ENCODE peak calls at places on chromosomes 13 and 19, in eight cellular contexts. One of them, this sample, is unnamed. For H3K27me3, the result is how much of the 10 kb centered on the place peaks cover.

GRCh38 chr13:76663941-76664340 is 222.3 kb downstream of the KCTD12 start:
- DNase-seq in lung: no peak
- DNase-seq in ovary: no peak
- DNase-seq in fibroblast of lung: peak
- DNase-seq in GM23338: no peak
- DNase-seq in uterus: no peak
- DNase-seq in astrocyte: no peak
- DNase-seq in AG04450: no peak
- DNase-seq in this sample: no peak

GRCh38 chr19:54041969-54042606 is 21.6 kb downstream of the VSTM1 start:
- DNase-seq in ovary: no peak
- DNase-seq in uterus: no peak
- DNase-seq in GM23338: peak
- DNase-seq in lung: no peak
- DNase-seq in fibroblast of lung: no peak
- DNase-seq in astrocyte: no peak
- DNase-seq in AG04450: no peak
- DNase-seq in this sample: no peak

GRCh38 chr19:39154626-39155100 is 29.1 kb downstream of the PAK4 start:
- DNase-seq in GM23338: peak
- DNase-seq in fibroblast of lung: no peak
- DNase-seq in lung: peak
- DNase-seq in astrocyte: no peak
- DNase-seq in ovary: no peak
- DNase-seq in AG04450: no peak
- DNase-seq in uterus: no peak
- DNase-seq in this sample: no peak

GRCh38 chr13:48112896-48113525 is 18.1 kb upstream of the MED4 start:
- DNase-seq in astrocyte: no peak
- DNase-seq in AG04450: no peak
- DNase-seq in GM23338: no peak
- DNase-seq in lung: no peak
- DNase-seq in ovary: no peak
- DNase-seq in uterus: no peak
- DNase-seq in fibroblast of lung: no peak
- DNase-seq in this sample: no peak

GRCh38 chr13:73702419-73703071 is 431.7 kb downstream of the KLF12 start:
- DNase-seq in fibroblast of lung: no peak
- DNase-seq in uterus: no peak
- DNase-seq in lung: no peak
- DNase-seq in GM23338: peak
- DNase-seq in astrocyte: no peak
- DNase-seq in AG04450: no peak
- DNase-seq in ovary: no peak
- DNase-seq in this sample: no peak

GRCh38 chr19:2356036-2356646 is 3.9 kb upstream of the TMPRSS9 start:
- DNase-seq in uterus: no peak
- DNase-seq in AG04450: no peak
- DNase-seq in ovary: no peak
- DNase-seq in lung: no peak
- DNase-seq in astrocyte: no peak
- DNase-seq in GM23338: no peak
- DNase-seq in fibroblast of lung: no peak
- DNase-seq in this sample: no peak

GRCh38 chr13:94079876-94080275 is 399.6 kb downstream of the DCT start:
- DNase-seq in AG04450: no peak
- DNase-seq in uterus: no peak
- DNase-seq in ovary: no peak
- DNase-seq in GM23338: no peak
- DNase-seq in astrocyte: peak
- DNase-seq in fibroblast of lung: peak
- DNase-seq in lung: no peak
- DNase-seq in this sample: no peak

GRCh38 chr19:6803036-6803404 is 30.5 kb downstream of the VAV1 start:
- DNase-seq in ovary: no peak
- DNase-seq in astrocyte: no peak
- DNase-seq in uterus: no peak
- DNase-seq in fibroblast of lung: no peak
- DNase-seq in GM23338: peak
- DNase-seq in lung: no peak
- DNase-seq in AG04450: no peak
- DNase-seq in this sample: no peak

GRCh38 chr13:47005761-47006414 is 109.0 kb upstream of the HTR2A start:
- DNase-seq in fibroblast of lung: no peak
- DNase-seq in astrocyte: no peak
- DNase-seq in AG04450: no peak
- DNase-seq in GM23338: no peak
- DNase-seq in lung: no peak
- DNase-seq in ovary: no peak
- DNase-seq in uterus: no peak
- DNase-seq in this sample: no peak
- H3K27me3 ChIP-seq in fibroblast of lung: under half
- H3K27me3 ChIP-seq in astrocyte: under half
- H3K27me3 ChIP-seq in AG04450: under half
- H3K27me3 ChIP-seq in GM23338: under half
- H3K27me3 ChIP-seq in lung: under half
- H3K27me3 ChIP-seq in ovary: under half
- H3K27me3 ChIP-seq in uterus: under half
- H3K27me3 ChIP-seq in this sample: under half

GRCh38 chr19:56174086-56174485 is 1.7 kb upstream of the GALP start:
- DNase-seq in ovary: no peak
- DNase-seq in astrocyte: no peak
- DNase-seq in AG04450: no peak
- DNase-seq in GM23338: no peak
- DNase-seq in fibroblast of lung: no peak
- DNase-seq in uterus: no peak
- DNase-seq in lung: no peak
- DNase-seq in this sample: no peak
- H3K27ac ChIP-seq in ovary: no peak
- H3K27ac ChIP-seq in astrocyte: no peak
- H3K27ac ChIP-seq in AG04450: no peak
- H3K27ac ChIP-seq in GM23338: no peak
- H3K27ac ChIP-seq in fibroblast of lung: no peak
- H3K27ac ChIP-seq in uterus: no peak
- H3K27ac ChIP-seq in lung: no peak
- H3K27ac ChIP-seq in this sample: no peak

GRCh38 chr13:26184791-26185250 is 37.3 kb downstream of the RNF6 start:
- DNase-seq in ovary: peak
- DNase-seq in AG04450: peak
- DNase-seq in fibroblast of lung: peak
- DNase-seq in lung: peak
- DNase-seq in GM23338: peak
- DNase-seq in astrocyte: peak
- DNase-seq in uterus: peak
- DNase-seq in this sample: peak
- TF ChIP-seq CTCF in ovary: peak
- TF ChIP-seq CTCF in AG04450: peak
- TF ChIP-seq CTCF in fibroblast of lung: peak
- TF ChIP-seq CTCF in lung: peak
- TF ChIP-seq CTCF in GM23338: peak
- TF ChIP-seq CTCF in astrocyte: peak
- TF ChIP-seq CTCF in uterus: peak
- TF ChIP-seq CTCF in this sample: peak

GRCh38 chr19:31347356-31347755 is 1.9 kb downstream of the TSHZ3 start:
- DNase-seq in ovary: no peak
- DNase-seq in lung: no peak
- DNase-seq in fibroblast of lung: no peak
- DNase-seq in astrocyte: peak
- DNase-seq in uterus: no peak
- DNase-seq in GM23338: no peak
- DNase-seq in AG04450: no peak
- DNase-seq in this sample: no peak

GRCh38 chr19:31350033-31350692 is 927 bp upstream of the TSHZ3 start:
- DNase-seq in ovary: peak
- DNase-seq in uterus: peak
- DNase-seq in GM23338: no peak
- DNase-seq in lung: no peak
- DNase-seq in AG04450: no peak
- DNase-seq in astrocyte: no peak
- DNase-seq in fibroblast of lung: peak
- DNase-seq in this sample: no peak

GRCh38 chr19:31347828-31348314 is 1.4 kb downstream of the TSHZ3 start:
- DNase-seq in AG04450: no peak
- DNase-seq in ovary: peak
- DNase-seq in astrocyte: peak
- DNase-seq in GM23338: no peak
- DNase-seq in lung: no peak
- DNase-seq in uterus: peak
- DNase-seq in fibroblast of lung: peak
- DNase-seq in this sample: no peak

GRCh38 chr19:31349160-31349881 is at the start of gene TSHZ3:
- DNase-seq in fibroblast of lung: peak
- DNase-seq in uterus: peak
- DNase-seq in AG04450: no peak
- DNase-seq in ovary: peak
- DNase-seq in GM23338: peak
- DNase-seq in lung: peak
- DNase-seq in astrocyte: peak
- DNase-seq in this sample: peak

GRCh38 chr19:31348416-31349159 is 648 bp downstream of the TSHZ3 start:
- DNase-seq in AG04450: no peak
- DNase-seq in uterus: peak
- DNase-seq in lung: no peak
- DNase-seq in astrocyte: peak
- DNase-seq in ovary: peak
- DNase-seq in fibroblast of lung: peak
- DNase-seq in GM23338: peak
- DNase-seq in this sample: no peak
- H3K27me3 ChIP-seq in AG04450: under half
- H3K27me3 ChIP-seq in uterus: under half
- H3K27me3 ChIP-seq in lung: under half
- H3K27me3 ChIP-seq in astrocyte: under half
- H3K27me3 ChIP-seq in ovary: under half
- H3K27me3 ChIP-seq in fibroblast of lung: under half
- H3K27me3 ChIP-seq in GM23338: half or more
- H3K27me3 ChIP-seq in this sample: under half

GRCh38 chr19:17077447-17078028 is 2.0 kb downstream of the MYO9B start:
- DNase-seq in uterus: no peak
- DNase-seq in ovary: no peak
- DNase-seq in GM23338: no peak
- DNase-seq in lung: no peak
- DNase-seq in AG04450: no peak
- DNase-seq in fibroblast of lung: no peak
- DNase-seq in astrocyte: no peak
- DNase-seq in this sample: no peak

GRCh38 chr19:17075860-17076538 is 422 bp downstream of the MYO9B start:
- DNase-seq in GM23338: peak
- DNase-seq in astrocyte: no peak
- DNase-seq in uterus: peak
- DNase-seq in lung: peak
- DNase-seq in AG04450: no peak
- DNase-seq in fibroblast of lung: no peak
- DNase-seq in ovary: peak
- DNase-seq in this sample: no peak

GRCh38 chr19:17075035-17075859 is at the start of the genes HAUS8 and MYO9B:
- DNase-seq in lung: peak
- DNase-seq in uterus: peak
- DNase-seq in ovary: peak
- DNase-seq in astrocyte: peak
- DNase-seq in fibroblast of lung: peak
- DNase-seq in GM23338: peak
- DNase-seq in AG04450: peak
- DNase-seq in this sample: peak

GRCh38 chr19:17078038-17078919 is 2.7 kb downstream of the MYO9B start:
- DNase-seq in lung: no peak
- DNase-seq in AG04450: no peak
- DNase-seq in astrocyte: no peak
- DNase-seq in GM23338: no peak
- DNase-seq in ovary: no peak
- DNase-seq in uterus: no peak
- DNase-seq in fibroblast of lung: no peak
- DNase-seq in this sample: no peak

GRCh38 chr19:17076539-17076919 is 952 bp downstream of the MYO9B start:
- DNase-seq in ovary: no peak
- DNase-seq in uterus: no peak
- DNase-seq in fibroblast of lung: no peak
- DNase-seq in astrocyte: no peak
- DNase-seq in lung: no peak
- DNase-seq in GM23338: peak
- DNase-seq in AG04450: no peak
- DNase-seq in this sample: no peak
- H3K27ac ChIP-seq in ovary: no peak
- H3K27ac ChIP-seq in uterus: peak
- H3K27ac ChIP-seq in fibroblast of lung: peak
- H3K27ac ChIP-seq in astrocyte: peak
- H3K27ac ChIP-seq in lung: peak
- H3K27ac ChIP-seq in GM23338: no peak
- H3K27ac ChIP-seq in AG04450: no peak
- H3K27ac ChIP-seq in this sample: peak

DNA sequence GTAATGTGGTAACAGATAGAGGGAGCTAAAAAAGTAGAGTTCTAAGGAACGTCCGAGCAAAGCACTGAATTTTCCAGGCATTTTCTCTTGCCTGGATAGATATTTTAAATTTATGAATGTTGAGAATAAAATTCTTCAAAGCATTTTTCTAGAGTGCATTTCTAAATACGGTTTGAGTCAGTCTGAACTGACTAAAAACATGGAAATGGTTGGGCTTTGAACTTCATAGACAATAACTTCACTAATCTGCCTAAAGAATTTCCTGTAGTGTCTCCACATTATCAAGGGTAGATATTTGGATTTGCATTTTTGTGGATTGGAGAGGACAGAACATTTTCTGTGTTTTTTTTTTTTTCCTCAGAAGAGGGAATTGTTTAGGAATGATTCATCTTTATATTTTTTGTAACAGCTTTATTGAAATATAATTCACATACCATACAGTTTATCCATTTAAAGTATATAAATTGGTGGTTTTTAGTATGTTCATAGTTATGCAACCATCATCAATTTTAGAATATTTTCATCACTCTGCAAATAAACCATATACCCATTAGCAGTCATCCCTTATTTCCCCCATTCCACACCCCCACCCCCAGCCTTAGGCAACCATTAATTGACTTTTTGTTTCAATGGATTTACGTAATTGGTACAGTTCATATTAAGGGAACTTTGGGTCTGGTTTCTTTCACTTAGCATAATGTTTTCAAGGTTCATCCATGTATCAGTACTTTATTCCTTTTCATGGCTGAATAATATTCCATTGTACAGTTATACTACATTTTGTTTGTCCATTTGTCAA is 20.7 kb downstream of the GARRE1 start:
- DNase-seq in fibroblast of lung: peak
- DNase-seq in lung: no peak
- DNase-seq in astrocyte: peak
- DNase-seq in GM23338: no peak
- DNase-seq in AG04450: peak
- DNase-seq in ovary: no peak
- DNase-seq in uterus: no peak
- DNase-seq in this sample: no peak
- TF ChIP-seq CTCF in fibroblast of lung: no peak
- TF ChIP-seq CTCF in lung: no peak
- TF ChIP-seq CTCF in astrocyte: no peak
- TF ChIP-seq CTCF in GM23338: no peak
- TF ChIP-seq CTCF in AG04450: peak
- TF ChIP-seq CTCF in ovary: no peak
- TF ChIP-seq CTCF in uterus: no peak
- TF ChIP-seq CTCF in this sample: no peak